ENCODE peak calls at places on chromosomes 6 and 20, in nine cellular contexts. Q is PC-3, M is astrocyte, P is HepG2, I is fibroblast of lung, B is DND-41, T is GM23248, U is endothelial cell of umbilical vein, E is GM23338. J is an unnamed sample.

GRCh38 chr20:63941282-63942060 is 14.7 kb downstream of the UCKL1 start:
- DNase-seq in B (peak), Q (peak), U (no peak), P (no peak), E (peak), I (no peak), T (peak), M (no peak), J (no peak)

GRCh38 chr6:2763345-2763841 is 1.8 kb upstream of the WRNIP1 start:
- DNase-seq in T (no peak), U (no peak), I (no peak), E (no peak), M (no peak), Q (no peak), P (no peak), B (no peak), J (no peak)

GRCh38 chr6:7916959-7917358 is 6.4 kb upstream of the TXNDC5 start:
- DNase-seq in I (no peak), B (no peak), M (no peak), U (no peak), Q (no peak), P (no peak), E (no peak), T (no peak), J (peak)

GRCh38 chr6:143528164-143528811 is 16.8 kb upstream of the FUCA2 start:
- DNase-seq in E (no peak), U (no peak), P (no peak), M (no peak), Q (no peak), I (no peak), T (no peak), B (no peak), J (no peak)

GRCh38 chr6:89387516-89388222 is 24.4 kb downstream of the RRAGD start:
- DNase-seq in T (no peak), E (no peak), U (no peak), Q (no peak), M (no peak), B (no peak), P (no peak), I (no peak), J (peak)

GRCh38 chr6:85574932-85575598 is 18.6 kb downstream of the SNX14 start:
- DNase-seq in P (peak), Q (peak), I (peak), T (peak), M (peak), E (no peak), B (no peak), U (peak), J (no peak)

GRCh38 chr6:164756142-164756541 is 553.3 kb downstream of the C6orf118 start:
- DNase-seq in M (peak), E (no peak), B (no peak), I (no peak), T (no peak), P (no peak), Q (no peak), U (no peak), J (no peak)

GRCh38 chr6:87151786-87152527 is 3.4 kb upstream of the ZNF292 start:
- DNase-seq in B (no peak), T (peak), P (no peak), E (peak), U (peak), M (peak), I (peak), Q (peak), J (no peak)

GRCh38 chr20:32599783-32600340 is 14.7 kb upstream of the NOL4L start:
- DNase-seq in M (no peak), P (no peak), B (no peak), E (no peak), Q (no peak), U (no peak), T (peak), I (no peak), J (no peak)

GRCh38 chr6:45990162-45990561 is 25.5 kb downstream of the CLIC5 start:
- DNase-seq in Q (no peak), P (no peak), U (no peak), T (no peak), E (no peak), B (no peak), I (no peak), M (no peak), J (no peak)

GRCh38 chr20:32326507-32326851 is 31.7 kb upstream of the ASXL1 start:
- DNase-seq in B (no peak), M (peak), I (no peak), Q (peak), P (peak), E (no peak), T (no peak), U (no peak), J (no peak)

GRCh38 chr6:157162756-157163433 is 160.4 kb downstream of the TMEM242 start:
- DNase-seq in T (no peak), M (no peak), U (no peak), P (no peak), E (no peak), Q (no peak), I (no peak), B (no peak), J (no peak)

GRCh38 chr6:7381092-7381491 is 8.4 kb downstream of the CAGE1 start:
- DNase-seq in I (no peak), U (no peak), E (no peak), T (no peak), P (no peak), B (no peak), M (no peak), Q (no peak), J (no peak)

GRCh38 chr20:49578436-49578835 is 10.5 kb upstream of the PTGIS start:
- DNase-seq in U (no peak), I (no peak), T (no peak), Q (no peak), B (no peak), M (no peak), E (no peak), P (no peak), J (no peak)

GRCh38 chr6:130239755-130240154 is 17.0 kb upstream of the SAMD3 start:
- DNase-seq in P (no peak), U (no peak), Q (no peak), I (no peak), T (no peak), E (no peak), M (no peak), B (no peak), J (no peak)

GRCh38 chr6:14619419-14619781 is 501.8 kb downstream of the CD83 start:
- DNase-seq in T (no peak), Q (no peak), M (no peak), U (no peak), E (no peak), I (no peak), B (no peak), P (no peak), J (no peak)

GRCh38 chr6:16238658-16239089 is 287 bp downstream of the GMPR start:
- DNase-seq in B (no peak), U (no peak), I (no peak), E (peak), T (no peak), M (no peak), Q (no peak), P (no peak), J (no peak)

GRCh38 chr6:40350942-40351217 is 236.3 kb downstream of the LRFN2 start:
- DNase-seq in P (no peak), E (no peak), Q (no peak), U (no peak), M (no peak), T (no peak), I (no peak), B (no peak), J (no peak)

DNA sequence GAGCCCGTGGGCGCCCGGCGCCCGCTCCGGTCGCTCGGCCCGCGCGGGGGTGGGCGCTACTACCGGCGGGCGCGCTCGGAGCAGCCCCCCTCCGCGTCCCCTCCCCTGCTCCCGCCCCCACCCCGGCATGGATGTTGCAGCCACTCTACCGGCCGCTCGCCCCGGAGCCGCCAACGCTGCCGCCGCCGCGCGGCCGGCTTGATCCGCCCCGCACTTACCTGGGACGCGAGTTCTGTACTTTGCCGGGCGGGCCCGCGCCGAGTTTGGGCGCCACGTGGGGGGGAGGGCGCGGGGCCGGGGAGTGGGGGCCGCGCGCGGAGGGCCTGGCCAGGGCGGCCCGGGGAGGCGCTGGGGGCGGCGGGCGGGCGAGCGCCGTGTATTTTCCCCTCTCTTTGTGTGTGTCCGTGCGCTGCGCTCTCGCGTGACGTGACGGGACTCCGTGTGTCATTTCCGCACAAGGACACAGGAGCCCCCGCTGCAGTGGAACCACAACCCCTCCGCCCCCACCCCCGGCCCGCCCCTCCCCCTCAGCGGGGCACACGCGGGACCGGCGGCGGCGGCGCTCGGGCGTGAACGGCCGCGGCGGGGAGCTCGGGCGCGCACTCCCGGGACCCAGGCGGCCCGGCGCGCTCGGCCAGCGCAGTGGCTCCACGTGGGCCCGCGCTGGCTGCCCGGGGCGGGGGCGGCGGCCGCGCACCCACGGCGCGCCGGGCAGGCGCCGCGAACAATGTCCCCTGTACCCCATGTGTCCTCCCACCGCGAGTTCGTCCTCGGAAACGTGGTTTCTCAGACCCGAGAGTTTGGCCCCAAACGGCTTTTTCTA is at the start of gene BEND3:
- DNase-seq in B (peak), E (peak), U (no peak), I (no peak), P (no peak), M (no peak), T (peak), Q (peak), J (no peak)
- TF ChIP-seq EZH2 in B (no peak), E (no peak), U (no peak), I (no peak), P (no peak), M (no peak), T (no peak), Q (no peak), J (no peak)

DNA sequence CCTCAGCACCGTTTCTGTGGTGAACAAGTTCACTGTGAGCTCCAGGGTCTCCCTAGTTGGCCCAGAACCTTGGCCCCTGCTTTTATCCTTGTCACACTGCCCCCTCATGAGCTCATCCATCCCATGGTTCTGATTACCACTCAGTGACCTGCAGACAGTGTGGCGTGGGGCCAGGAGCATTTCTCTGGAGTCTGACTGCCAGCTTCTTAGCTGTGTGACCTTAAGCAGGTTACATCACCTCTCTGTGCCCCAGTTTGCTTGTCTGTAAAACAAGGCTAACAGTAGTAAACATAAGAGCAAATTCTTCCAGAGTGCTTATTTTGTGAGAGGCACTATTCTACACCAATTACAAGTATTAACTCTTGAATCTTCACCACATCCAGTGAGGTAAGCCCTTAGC is 14.8 kb upstream of the MDGA1 start:
- DNase-seq in Q (no peak), I (no peak), M (no peak), T (no peak), P (no peak), E (no peak), U (no peak), B (no peak), J (no peak)
- TF ChIP-seq EZH2 in Q (no peak), I (no peak), M (no peak), T (no peak), P (no peak), E (no peak), U (no peak), B (no peak), J (no peak)

GRCh38 chr20:21517566-21518277 is 3.9 kb upstream of the NKX2-2 start:
- DNase-seq in T (no peak), P (no peak), I (no peak), B (no peak), Q (no peak), E (peak), M (no peak), U (no peak), J (no peak)
- TF ChIP-seq EZH2 in T (no peak), P (no peak), I (no peak), B (no peak), Q (no peak), E (no peak), M (peak), U (peak), J (no peak)

GRCh38 chr6:168507297-168507696 is 66.3 kb downstream of the SMOC2 start:
- DNase-seq in E (no peak), M (no peak), I (no peak), B (no peak), U (no peak), T (no peak), P (no peak), Q (no peak), J (no peak)
- TF ChIP-seq EZH2 in E (no peak), M (no peak), I (no peak), B (no peak), U (no peak), T (no peak), P (no peak), Q (no peak), J (no peak)

DNA sequence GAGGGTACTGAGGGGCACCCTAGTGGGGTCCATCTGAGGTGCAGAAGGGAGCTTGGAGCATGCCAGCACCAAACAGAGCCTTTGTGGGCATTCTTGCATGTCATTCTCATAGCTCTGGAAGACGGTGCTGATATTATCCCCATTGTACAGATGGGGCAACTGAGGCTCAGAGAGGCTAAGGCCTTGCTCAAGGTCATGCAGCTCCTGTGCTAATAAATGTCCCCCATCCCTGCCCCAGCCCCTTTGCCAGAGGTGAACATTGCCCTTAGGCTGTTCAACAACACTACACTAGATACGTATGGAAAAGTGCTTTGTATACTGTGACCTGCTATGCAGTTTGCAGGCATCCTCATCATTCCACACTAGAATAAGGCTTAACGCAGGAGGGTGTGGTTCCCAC is 5.5 kb upstream of the EPB41L1 start:
- DNase-seq in Q (no peak), P (no peak), T (no peak), E (no peak), M (no peak), U (no peak), B (no peak), I (no peak), J (no peak)
- TF ChIP-seq EZH2 in Q (no peak), P (no peak), T (no peak), E (no peak), M (no peak), U (no peak), B (no peak), I (no peak), J (no peak)

DNA sequence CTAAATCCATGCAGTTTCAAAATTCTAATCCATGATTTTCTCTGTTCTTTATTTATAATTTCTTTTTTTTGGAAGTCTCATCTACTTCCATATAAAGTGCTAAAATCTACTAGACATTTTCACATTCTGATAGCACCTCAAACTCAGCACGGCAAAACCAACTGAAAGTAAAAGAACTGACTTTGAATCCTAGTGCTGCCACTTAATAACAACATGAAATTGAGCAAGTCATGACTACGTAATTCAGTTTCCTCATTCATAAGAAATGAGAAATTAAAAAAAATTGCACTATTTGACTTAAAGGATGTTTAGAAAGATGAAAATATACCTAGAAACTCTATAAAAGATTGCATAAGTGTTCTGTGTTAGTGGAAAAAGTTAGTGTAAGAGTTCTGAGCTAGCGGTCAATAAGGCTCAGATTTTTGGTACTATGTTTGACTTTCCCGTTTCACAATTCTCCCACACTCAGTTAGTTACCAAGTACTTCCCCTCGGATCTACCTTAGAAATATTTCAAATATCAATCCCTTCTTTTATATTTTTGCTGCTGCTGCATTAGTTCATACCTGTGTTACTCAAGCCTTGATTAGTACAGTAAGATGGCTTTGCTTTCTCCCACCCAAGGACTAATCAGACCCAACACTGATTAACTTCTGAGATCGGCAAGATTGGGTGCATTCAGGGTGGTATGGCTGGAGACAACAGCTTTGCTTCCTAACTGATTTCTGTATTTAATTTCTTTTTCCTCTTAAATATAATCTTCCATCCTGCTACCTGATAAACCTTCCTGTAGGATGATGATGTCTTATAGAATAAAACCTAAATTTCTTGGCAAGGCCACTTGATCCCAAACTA is 25.9 kb downstream of the ECHDC1 start:
- DNase-seq in P (no peak), T (no peak), B (no peak), M (no peak), I (no peak), Q (no peak), U (no peak), E (no peak), J (no peak)
- TF ChIP-seq EZH2 in P (no peak), T (no peak), B (no peak), M (no peak), I (no peak), Q (no peak), U (no peak), E (no peak), J (no peak)

DNA sequence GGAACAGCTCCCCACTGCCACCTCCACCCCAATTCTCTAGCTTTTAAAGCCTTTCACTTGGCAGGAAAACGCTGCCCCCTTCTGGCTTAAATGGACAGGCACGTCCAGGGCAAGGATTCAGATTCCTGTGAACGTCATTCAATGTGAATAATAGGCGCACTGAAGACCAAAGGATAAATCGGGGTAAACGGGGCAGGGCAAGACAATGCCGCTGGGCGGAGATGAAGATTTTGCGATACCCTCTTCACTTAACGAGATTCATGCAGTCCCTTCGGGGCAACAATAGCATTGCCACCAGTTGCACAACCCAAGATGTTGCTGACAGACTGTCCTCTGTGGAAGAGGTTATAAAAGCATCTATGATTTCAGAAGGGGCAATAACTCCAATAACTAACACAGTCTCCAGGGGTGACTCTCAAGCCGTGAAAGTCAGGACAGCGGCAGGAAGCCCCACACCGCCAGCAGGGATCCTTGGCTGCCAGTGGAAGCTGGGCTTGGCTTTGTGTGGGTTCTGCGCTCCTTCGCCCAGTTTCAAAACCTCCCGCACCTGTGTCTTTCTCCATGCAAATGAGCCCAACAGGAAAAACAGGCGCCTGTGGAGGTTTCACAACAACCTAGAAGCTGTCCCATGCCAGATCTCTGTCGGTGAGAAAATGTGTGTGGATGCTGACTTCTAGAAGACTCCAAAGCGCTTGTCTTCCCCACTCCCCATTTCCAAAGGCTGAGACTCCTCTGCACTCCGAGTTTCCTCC is 291.8 kb downstream of the BMP7 start:
- DNase-seq in T (peak), U (no peak), M (peak), I (peak), B (peak), Q (peak), E (peak), P (peak), J (no peak)
- TF ChIP-seq EZH2 in T (no peak), U (no peak), M (no peak), I (no peak), B (no peak), Q (no peak), E (no peak), P (no peak), J (no peak)

GRCh38 chr20:62433655-62434054 is 6.3 kb upstream of the RBBP8NL start:
- DNase-seq in P (no peak), M (no peak), B (no peak), Q (no peak), T (peak), I (no peak), E (no peak), U (peak), J (no peak)

GRCh38 chr20:62436692-62437091 is 9.4 kb upstream of the RBBP8NL start:
- DNase-seq in U (no peak), Q (no peak), T (no peak), P (no peak), M (no peak), I (no peak), B (no peak), E (no peak), J (no peak)

GRCh38 chr20:62437430-62437829 is 10.1 kb upstream of the RBBP8NL start:
- DNase-seq in P (no peak), B (no peak), Q (no peak), M (no peak), I (no peak), E (no peak), U (no peak), T (no peak), J (no peak)

GRCh38 chr20:62430871-62431447 is 3.6 kb upstream of the RBBP8NL start:
- DNase-seq in E (no peak), U (no peak), P (no peak), M (no peak), B (no peak), Q (no peak), I (no peak), T (no peak), J (no peak)

DNA sequence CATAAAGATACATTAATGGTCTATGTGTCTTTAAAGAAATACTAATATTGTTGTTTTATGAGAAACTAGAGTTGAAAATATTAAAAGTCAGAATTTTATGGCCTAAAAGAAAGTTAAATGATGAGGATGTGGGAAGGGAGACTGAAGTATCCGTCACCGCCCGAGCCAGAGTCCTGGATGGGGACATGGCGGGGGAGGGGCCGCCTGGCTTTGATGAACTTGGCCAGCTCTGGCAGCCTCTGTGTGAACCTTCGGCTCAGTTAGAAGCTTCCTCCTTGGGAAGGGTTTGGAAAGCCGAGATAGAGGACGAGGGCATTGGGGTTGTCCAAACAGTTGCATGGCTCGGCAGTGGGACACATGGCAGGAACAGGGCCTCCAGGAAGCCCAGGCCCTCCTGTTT is 6.8 kb upstream of the RBBP8NL start:
- DNase-seq in T (no peak), Q (no peak), B (no peak), U (no peak), I (no peak), P (no peak), M (no peak), E (no peak), J (no peak)
- TF ChIP-seq EZH2 in T (peak), Q (no peak), B (no peak), U (peak), I (peak), P (no peak), M (no peak), E (no peak), J (no peak)

J was measured in GM12878.